ENCODE peak calls at places on chromosomes 4 and X, in eight cellular contexts. O, B, R, L, M, P, G and I are unnamed samples.

GRCh38 chr4:22515145-22515887 is 550 bp downstream of the ADGRA3 start:
- DNase-seq in O (peak; percentile 82), L (peak; percentile 28), B (no peak), P (peak; percentile 86), M (no peak), G (peak; percentile 43), R (peak; percentile 14), I (peak; percentile 56)

GRCh38 chr4:78726575-78726974 is 49.6 kb upstream of the BMP2K start:
- DNase-seq in G (no peak), R (no peak), B (no peak), P (no peak), O (no peak), M (no peak), L (no peak), I (no peak)

GRCh38 chr4:149031399-149031798 is 589.2 kb upstream of the NR3C2 start:
- DNase-seq in B (no peak), R (peak; percentile 7), P (no peak), L (no peak), O (no peak), G (peak; percentile 24), M (no peak), I (no peak)

GRCh38 chr4:113641025-113641431 is 120.5 kb downstream of the CAMK2D start:
- DNase-seq in G (no peak), R (no peak), P (no peak), L (no peak), M (no peak), B (peak; percentile 20), O (no peak), I (no peak)

GRCh38 chr4:71195932-71196331 is 142.9 kb upstream of the SLC4A4 start:
- DNase-seq in L (no peak), M (no peak), B (no peak), O (no peak), G (no peak), R (no peak), P (peak; percentile 90), I (no peak)

GRCh38 chr4:86895692-86896488 is 3.7 kb upstream of the C4orf36 start:
- DNase-seq in R (peak; percentile 68), M (no peak), B (peak; percentile 33), G (peak; percentile 45), O (peak; percentile 74), L (no peak), P (no peak), I (peak; percentile 18)

GRCh38 chr4:81221303-81222081 is 6.5 kb upstream of the PRKG2 start:
- DNase-seq in R (no peak), G (no peak), B (no peak), O (no peak), M (no peak), L (no peak), P (no peak), I (no peak)

GRCh38 chrX:103847174-103847870 is 15.3 kb upstream of the RAB9B start:
- DNase-seq in O (no peak), M (no peak), P (no peak), L (no peak), R (no peak), B (no peak), G (no peak), I (no peak)

GRCh38 chrX:153645151-153645550 is 1.9 kb upstream of the DUSP9 start:
- DNase-seq in P (no peak), G (no peak), B (no peak), M (no peak), O (no peak), L (no peak), R (no peak), I (no peak)

GRCh38 chr4:40916880-40917279 is 167.1 kb downstream of the NSUN7 start:
- DNase-seq in L (no peak), G (peak; percentile 40), R (peak; percentile 28), M (no peak), O (peak; percentile 30), P (peak; percentile 79), B (peak; percentile 48), I (peak; percentile 14)

GRCh38 chrX:55167124-55167523 is 53.0 kb upstream of the PAGE5 start:
- DNase-seq in M (no peak), R (no peak), O (no peak), P (no peak), G (no peak), B (no peak), L (no peak), I (no peak)

GRCh38 chr4:56907009-56907408 is 691 bp upstream of the REST start:
- DNase-seq in M (no peak), R (no peak), L (no peak), P (peak; percentile 55), O (no peak), B (no peak), G (no peak), I (no peak)

GRCh38 chr4:72631296-72631695 is 62.3 kb upstream of the ADAMTS3 start:
- DNase-seq in O (no peak), B (no peak), R (no peak), L (no peak), P (peak; percentile 46), M (no peak), G (no peak), I (no peak)

GRCh38 chr4:145525291-145525740 is 43.7 kb downstream of the SMAD1 start:
- DNase-seq in P (peak; percentile 74), M (no peak), B (no peak), O (peak; percentile 18), R (no peak), L (no peak), G (peak; percentile 13), I (no peak)

GRCh38 chr4:124177647-124178425 is 534.7 kb downstream of the ANKRD50 start:
- DNase-seq in R (no peak), L (no peak), M (no peak), O (no peak), G (no peak), P (no peak), B (no peak), I (no peak)

GRCh38 chrX:105837227-105837626 is 14.9 kb downstream of the NRK start:
- DNase-seq in P (no peak), L (no peak), B (no peak), O (no peak), G (no peak), R (no peak), M (no peak), I (no peak)